ENCODE peak calls at places on chromosomes 4 and X, in five cellular contexts. X, U, D, G and T are unnamed samples.

GRCh38 chrX:81259008-81259713 is 57.3 kb downstream of the SH3BGRL start:
- DNase-seq in X (no peak), U (no peak), D (peak; percentile 27), G (no peak), T (no peak)

GRCh38 chrX:17413228-17413627 is 38.2 kb downstream of the NHS start:
- DNase-seq in X (no peak), U (peak; percentile 29), D (no peak), G (no peak), T (no peak)

GRCh38 chr4:138555584-138555983 is 313.4 kb upstream of the SLC7A11 start:
- DNase-seq in X (no peak), U (peak; percentile 52), D (no peak), G (no peak), T (no peak)

GRCh38 chr4:94574616-94575015 is 122.9 kb downstream of the PDLIM5 start:
- DNase-seq in X (no peak), U (no peak), D (no peak), G (no peak), T (no peak)

GRCh38 chrX:53438832-53439230 is 4.7 kb upstream of the HSD17B10 start:
- DNase-seq in X (no peak), U (no peak), D (no peak), G (no peak), T (no peak)

GRCh38 chr4:57078685-57079521 is 31.3 kb downstream of the IGFBP7 start:
- DNase-seq in X (no peak), U (peak; percentile 55), D (no peak), G (no peak), T (no peak)

GRCh38 chr4:7395635-7396034 is 39.1 kb downstream of the PSAPL1 start:
- DNase-seq in X (no peak), U (no peak), D (no peak), G (no peak), T (no peak)

GRCh38 chr4:106529348-106530033 is 160.9 kb upstream of the GIMD1 start:
- DNase-seq in X (no peak), U (no peak), D (no peak), G (no peak), T (no peak)

GRCh38 chrX:23333842-23334535 is 660 bp upstream of the PTCHD1 start:
- DNase-seq in X (peak; percentile 4), U (no peak), D (no peak), G (no peak), T (no peak)

GRCh38 chr4:9703391-9703790 is 78.0 kb upstream of the DRD5 start:
- DNase-seq in X (no peak), U (peak; percentile 64), D (no peak), G (peak; percentile 46), T (peak; percentile 51)